ENCODE peak calls at places on chromosomes 2 and 18, in six cellular contexts. One of them, this sample, is unnamed.

GRCh38 chr2:96867756-96868554 is 1.9 kb downstream of the SEMA4C start:
- DNase-seq in CD14-positive monocyte: peak; percentile 42
- DNase-seq in stimulated activated CD8-positive, alpha-beta memory T cell treated with anti-CD3 and anti-CD28 coated beads, Interleukin-7, amount 100 ng/mL, for 4 hours: no peak
- DNase-seq in RCC 7860: no peak
- DNase-seq in Calu3: no peak
- DNase-seq in CD4-positive, alpha-beta memory T cell: no peak
- DNase-seq in this sample: no peak

GRCh38 chr2:111617804-111618576 is 266.0 kb downstream of the ANAPC1 start:
- DNase-seq in stimulated activated CD8-positive, alpha-beta memory T cell treated with anti-CD3 and anti-CD28 coated beads, Interleukin-7, amount 100 ng/mL, for 4 hours: no peak
- DNase-seq in CD14-positive monocyte: no peak
- DNase-seq in Calu3: peak; percentile 61
- DNase-seq in CD4-positive, alpha-beta memory T cell: no peak
- DNase-seq in RCC 7860: no peak
- DNase-seq in this sample: no peak

GRCh38 chr18:2884706-2885285 is 38.0 kb downstream of the EMILIN2 start:
- DNase-seq in CD14-positive monocyte: no peak
- DNase-seq in stimulated activated CD8-positive, alpha-beta memory T cell treated with anti-CD3 and anti-CD28 coated beads, Interleukin-7, amount 100 ng/mL, for 4 hours: no peak
- DNase-seq in CD4-positive, alpha-beta memory T cell: no peak
- DNase-seq in Calu3: no peak
- DNase-seq in RCC 7860: no peak
- DNase-seq in this sample: no peak

GRCh38 chr2:193749485-193749884 is 1554.8 kb upstream of the TMEFF2 start:
- DNase-seq in CD4-positive, alpha-beta memory T cell: no peak
- DNase-seq in RCC 7860: no peak
- DNase-seq in Calu3: no peak
- DNase-seq in CD14-positive monocyte: no peak
- DNase-seq in stimulated activated CD8-positive, alpha-beta memory T cell treated with anti-CD3 and anti-CD28 coated beads, Interleukin-7, amount 100 ng/mL, for 4 hours: no peak
- DNase-seq in this sample: no peak

GRCh38 chr2:38526195-38526594 is 76.5 kb downstream of the HNRNPLL start:
- DNase-seq in CD14-positive monocyte: no peak
- DNase-seq in RCC 7860: no peak
- DNase-seq in CD4-positive, alpha-beta memory T cell: no peak
- DNase-seq in stimulated activated CD8-positive, alpha-beta memory T cell treated with anti-CD3 and anti-CD28 coated beads, Interleukin-7, amount 100 ng/mL, for 4 hours: no peak
- DNase-seq in Calu3: no peak
- DNase-seq in this sample: no peak

GRCh38 chr2:218367415-218368149 is 10.9 kb downstream of the CATIP start:
- DNase-seq in CD4-positive, alpha-beta memory T cell: peak; percentile 74
- DNase-seq in Calu3: peak; percentile 91
- DNase-seq in RCC 7860: no peak
- DNase-seq in CD14-positive monocyte: peak; percentile 97
- DNase-seq in stimulated activated CD8-positive, alpha-beta memory T cell treated with anti-CD3 and anti-CD28 coated beads, Interleukin-7, amount 100 ng/mL, for 4 hours: peak; percentile 40
- DNase-seq in this sample: no peak

GRCh38 chr2:70029814-70030409 is 57.4 kb upstream of the PCBP1 start:
- DNase-seq in Calu3: no peak
- DNase-seq in RCC 7860: peak; percentile 24
- DNase-seq in stimulated activated CD8-positive, alpha-beta memory T cell treated with anti-CD3 and anti-CD28 coated beads, Interleukin-7, amount 100 ng/mL, for 4 hours: no peak
- DNase-seq in CD14-positive monocyte: peak; percentile 85
- DNase-seq in CD4-positive, alpha-beta memory T cell: no peak
- DNase-seq in this sample: peak; percentile 68

GRCh38 chr2:128617029-128617590 is 298.4 kb upstream of the HS6ST1 start:
- DNase-seq in stimulated activated CD8-positive, alpha-beta memory T cell treated with anti-CD3 and anti-CD28 coated beads, Interleukin-7, amount 100 ng/mL, for 4 hours: no peak
- DNase-seq in CD14-positive monocyte: peak; percentile 30
- DNase-seq in Calu3: no peak
- DNase-seq in RCC 7860: no peak
- DNase-seq in CD4-positive, alpha-beta memory T cell: no peak
- DNase-seq in this sample: no peak

GRCh38 chr18:6950641-6951040 is 167.0 kb downstream of the LAMA1 start:
- DNase-seq in CD4-positive, alpha-beta memory T cell: no peak
- DNase-seq in Calu3: no peak
- DNase-seq in stimulated activated CD8-positive, alpha-beta memory T cell treated with anti-CD3 and anti-CD28 coated beads, Interleukin-7, amount 100 ng/mL, for 4 hours: no peak
- DNase-seq in RCC 7860: no peak
- DNase-seq in CD14-positive monocyte: no peak
- DNase-seq in this sample: no peak

GRCh38 chr2:7730990-7731389 is 813.8 kb downstream of the RNF144A start:
- DNase-seq in CD14-positive monocyte: no peak
- DNase-seq in CD4-positive, alpha-beta memory T cell: no peak
- DNase-seq in Calu3: no peak
- DNase-seq in RCC 7860: no peak
- DNase-seq in stimulated activated CD8-positive, alpha-beta memory T cell treated with anti-CD3 and anti-CD28 coated beads, Interleukin-7, amount 100 ng/mL, for 4 hours: no peak
- DNase-seq in this sample: no peak

GRCh38 chr2:51013060-51013746 is 18.7 kb downstream of the NRXN1 start:
- DNase-seq in Calu3: peak; percentile 35
- DNase-seq in RCC 7860: no peak
- DNase-seq in CD14-positive monocyte: no peak
- DNase-seq in CD4-positive, alpha-beta memory T cell: no peak
- DNase-seq in stimulated activated CD8-positive, alpha-beta memory T cell treated with anti-CD3 and anti-CD28 coated beads, Interleukin-7, amount 100 ng/mL, for 4 hours: no peak
- DNase-seq in this sample: no peak

GRCh38 chr2:48723125-48723524 is 32.4 kb downstream of the LHCGR start:
- DNase-seq in CD4-positive, alpha-beta memory T cell: no peak
- DNase-seq in stimulated activated CD8-positive, alpha-beta memory T cell treated with anti-CD3 and anti-CD28 coated beads, Interleukin-7, amount 100 ng/mL, for 4 hours: no peak
- DNase-seq in CD14-positive monocyte: no peak
- DNase-seq in Calu3: no peak
- DNase-seq in RCC 7860: no peak
- DNase-seq in this sample: no peak

GRCh38 chr2:118431188-118431562 is 342.9 kb downstream of the INSIG2 start:
- DNase-seq in CD14-positive monocyte: no peak
- DNase-seq in Calu3: peak; percentile 38
- DNase-seq in CD4-positive, alpha-beta memory T cell: no peak
- DNase-seq in stimulated activated CD8-positive, alpha-beta memory T cell treated with anti-CD3 and anti-CD28 coated beads, Interleukin-7, amount 100 ng/mL, for 4 hours: no peak
- DNase-seq in RCC 7860: no peak
- DNase-seq in this sample: peak; percentile 35

GRCh38 chr2:149313512-149313972 is 16.8 kb upstream of the LYPD6 start:
- DNase-seq in Calu3: peak; percentile 28
- DNase-seq in CD4-positive, alpha-beta memory T cell: no peak
- DNase-seq in stimulated activated CD8-positive, alpha-beta memory T cell treated with anti-CD3 and anti-CD28 coated beads, Interleukin-7, amount 100 ng/mL, for 4 hours: no peak
- DNase-seq in CD14-positive monocyte: no peak
- DNase-seq in RCC 7860: peak; percentile 14
- DNase-seq in this sample: peak; percentile 50

GRCh38 chr2:183123117-183123958 is 905 bp upstream of the NUP35 start:
- DNase-seq in Calu3: no peak
- DNase-seq in RCC 7860: no peak
- DNase-seq in stimulated activated CD8-positive, alpha-beta memory T cell treated with anti-CD3 and anti-CD28 coated beads, Interleukin-7, amount 100 ng/mL, for 4 hours: no peak
- DNase-seq in CD14-positive monocyte: no peak
- DNase-seq in CD4-positive, alpha-beta memory T cell: no peak
- DNase-seq in this sample: no peak

GRCh38 chr18:63848159-63848558 is 39.3 kb upstream of the SERPINB2 start:
- DNase-seq in CD14-positive monocyte: no peak
- DNase-seq in RCC 7860: peak; percentile 18
- DNase-seq in Calu3: peak; percentile 48
- DNase-seq in stimulated activated CD8-positive, alpha-beta memory T cell treated with anti-CD3 and anti-CD28 coated beads, Interleukin-7, amount 100 ng/mL, for 4 hours: no peak
- DNase-seq in CD4-positive, alpha-beta memory T cell: no peak
- DNase-seq in this sample: peak; percentile 53

GRCh38 chr18:78102135-78102534 is 852.5 kb downstream of the GALR1 start:
- DNase-seq in CD4-positive, alpha-beta memory T cell: no peak
- DNase-seq in stimulated activated CD8-positive, alpha-beta memory T cell treated with anti-CD3 and anti-CD28 coated beads, Interleukin-7, amount 100 ng/mL, for 4 hours: no peak
- DNase-seq in RCC 7860: no peak
- DNase-seq in CD14-positive monocyte: no peak
- DNase-seq in Calu3: no peak
- DNase-seq in this sample: no peak

GRCh38 chr2:43051316-43051715 is 175.1 kb downstream of the ZFP36L2 start:
- DNase-seq in Calu3: peak; percentile 62
- DNase-seq in RCC 7860: peak; percentile 84
- DNase-seq in stimulated activated CD8-positive, alpha-beta memory T cell treated with anti-CD3 and anti-CD28 coated beads, Interleukin-7, amount 100 ng/mL, for 4 hours: no peak
- DNase-seq in CD14-positive monocyte: peak; percentile 37
- DNase-seq in CD4-positive, alpha-beta memory T cell: no peak
- DNase-seq in this sample: no peak

GRCh38 chr18:79496978-79497637 is 101.4 kb downstream of the NFATC1 start:
- DNase-seq in RCC 7860: no peak
- DNase-seq in CD4-positive, alpha-beta memory T cell: no peak
- DNase-seq in Calu3: no peak
- DNase-seq in stimulated activated CD8-positive, alpha-beta memory T cell treated with anti-CD3 and anti-CD28 coated beads, Interleukin-7, amount 100 ng/mL, for 4 hours: no peak
- DNase-seq in CD14-positive monocyte: peak; percentile 15
- DNase-seq in this sample: peak; percentile 59

GRCh38 chr2:57894353-57894752 is 152.3 kb upstream of the VRK2 start:
- DNase-seq in CD4-positive, alpha-beta memory T cell: no peak
- DNase-seq in stimulated activated CD8-positive, alpha-beta memory T cell treated with anti-CD3 and anti-CD28 coated beads, Interleukin-7, amount 100 ng/mL, for 4 hours: no peak
- DNase-seq in RCC 7860: no peak
- DNase-seq in CD14-positive monocyte: no peak
- DNase-seq in Calu3: no peak
- DNase-seq in this sample: no peak

GRCh38 chr2:201936817-201937216 is 96.8 kb upstream of the FZD7 start:
- DNase-seq in CD4-positive, alpha-beta memory T cell: no peak
- DNase-seq in stimulated activated CD8-positive, alpha-beta memory T cell treated with anti-CD3 and anti-CD28 coated beads, Interleukin-7, amount 100 ng/mL, for 4 hours: no peak
- DNase-seq in Calu3: peak; percentile 13
- DNase-seq in RCC 7860: no peak
- DNase-seq in CD14-positive monocyte: no peak
- DNase-seq in this sample: no peak

This sample was measured in COLO829.